ENCODE peak calls at places on chromosome X, in seven cellular contexts. Q, K, C, A, R, T and J are unnamed samples. For H3K36me3, the result is how much of the 10 kb centered on the place peaks cover.

GRCh38 chrX:21487832-21488231 is 113.6 kb downstream of the CNKSR2 start:
- DNase-seq in R (no peak), C (peak), K (peak), Q (no peak), A (no peak), T (no peak), J (no peak)

GRCh38 chrX:105502336-105502735 is 281.8 kb upstream of the TEX13A start:
- DNase-seq in A (no peak), Q (no peak), R (no peak), K (no peak), C (no peak), T (no peak), J (no peak)

GRCh38 chrX:4263005-4263404 is 549.6 kb upstream of the PRKX start:
- DNase-seq in A (no peak), R (no peak), T (no peak), Q (no peak), K (peak), C (no peak), J (peak)

GRCh38 chrX:36462142-36462541 is 542.6 kb downstream of the CFAP47 start:
- DNase-seq in C (no peak), K (peak), A (no peak), R (no peak), T (no peak), Q (no peak), J (no peak)

GRCh38 chrX:123728554-123728953 is 4.3 kb downstream of the THOC2 start:
- DNase-seq in R (no peak), K (no peak), Q (no peak), C (peak), A (no peak), T (no peak), J (no peak)

GRCh38 chrX:54786972-54787371 is 11.1 kb downstream of the ITIH6 start:
- DNase-seq in R (no peak), Q (no peak), T (no peak), K (peak), C (no peak), A (no peak), J (peak)

GRCh38 chrX:106608016-106608415 is 3.8 kb upstream of the RADX start:
- DNase-seq in C (no peak), Q (peak), K (no peak), R (no peak), A (peak), T (no peak), J (no peak)

GRCh38 chrX:119089619-119090018 is 16.8 kb downstream of the CT47C1 start:
- DNase-seq in Q (no peak), A (no peak), K (no peak), R (no peak), C (no peak), T (no peak), J (no peak)

GRCh38 chrX:18424482-18425198 is 768 bp upstream of the CDKL5 start:
- DNase-seq in K (peak), Q (no peak), A (no peak), C (peak), R (peak), T (peak), J (peak)

GRCh38 chrX:86002076-86002896 is 45.1 kb downstream of the CHM start:
- DNase-seq in T (peak), Q (no peak), K (no peak), C (no peak), R (no peak), A (no peak), J (no peak)

GRCh38 chrX:107716045-107716684 is 59.4 kb downstream of the TSC22D3 start:
- DNase-seq in A (peak), T (no peak), K (peak), R (peak), Q (no peak), C (peak), J (no peak)

GRCh38 chrX:66013195-66013816 is 26.6 kb downstream of the VSIG4 start:
- DNase-seq in R (peak), K (no peak), T (no peak), A (no peak), Q (no peak), C (no peak), J (peak)

GRCh38 chrX:134999469-134999868 is 8.7 kb downstream of the SMIM10 start:
- DNase-seq in K (peak), T (no peak), R (no peak), A (no peak), C (peak), Q (no peak), J (peak)

GRCh38 chrX:22310779-22311178 is 38.1 kb downstream of the CBLL2 start:
- DNase-seq in R (no peak), C (peak), Q (no peak), A (no peak), T (no peak), K (no peak), J (no peak)

GRCh38 chrX:63428348-63428747 is 77.2 kb upstream of the SPIN4 start:
- DNase-seq in A (no peak), C (no peak), K (no peak), Q (no peak), T (no peak), R (no peak), J (no peak)

GRCh38 chrX:132692526-132692925 is 203.7 kb upstream of the MBNL3 start:
- DNase-seq in A (no peak), K (no peak), Q (no peak), C (no peak), R (no peak), T (no peak), J (no peak)

GRCh38 chrX:115522955-115523354 is 38.0 kb upstream of the PLS3 start:
- DNase-seq in A (no peak), R (no peak), K (no peak), T (no peak), Q (no peak), C (no peak), J (no peak)

GRCh38 chrX:13226214-13226613 is 93.6 kb downstream of the ATXN3L start:
- DNase-seq in C (no peak), T (no peak), Q (no peak), A (no peak), R (no peak), K (no peak), J (no peak)

GRCh38 chrX:71603618-71604017 is 14.7 kb downstream of the CXCR3 start:
- DNase-seq in Q (no peak), K (no peak), T (no peak), A (no peak), C (no peak), R (no peak), J (no peak)
- H3K36me3 ChIP-seq in Q (under half), K (under half), T (under half), A (under half), C (under half), R (under half), J (under half)

GRCh38 chrX:136879001-136879667 is 1.4 kb downstream of the RBMX start:
- DNase-seq in Q (no peak), T (no peak), C (no peak), A (no peak), R (no peak), K (no peak), J (peak)
- H3K36me3 ChIP-seq in Q (under half), T (under half), C (under half), A (under half), R (under half), K (half or more), J (under half)

DNA sequence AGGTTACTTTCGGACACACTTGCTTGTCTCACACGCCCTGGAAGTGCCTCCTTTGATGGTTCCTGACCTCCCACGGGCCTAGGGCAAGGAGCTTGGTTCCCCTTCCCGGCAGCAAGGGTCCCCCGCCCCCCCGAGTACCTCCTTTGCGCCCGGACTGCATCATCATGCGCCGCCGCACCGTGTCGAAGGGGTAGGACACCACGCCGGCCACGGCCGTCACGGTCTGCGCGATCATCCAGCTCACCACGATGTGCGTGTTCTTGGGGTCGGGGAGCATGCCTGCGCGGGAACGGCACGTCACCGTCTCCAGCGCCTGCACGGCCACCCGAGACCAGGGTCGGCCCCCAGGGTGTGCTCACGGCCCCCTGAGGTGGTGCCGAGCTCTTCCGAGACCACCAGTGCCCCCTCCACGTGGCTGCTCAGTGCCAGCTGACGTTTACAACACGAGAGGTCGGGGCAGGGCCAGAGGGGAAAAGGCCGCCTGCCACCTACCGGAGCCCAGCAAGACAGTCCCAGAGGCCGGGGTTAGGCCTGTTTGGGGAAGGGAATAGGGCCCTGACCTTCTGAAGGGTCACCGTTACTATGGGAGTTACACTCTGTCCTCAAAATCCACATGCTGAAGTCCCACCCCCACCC is 4.7 kb downstream of the SLC25A6 start:
- DNase-seq in Q (no peak), K (no peak), A (no peak), C (no peak), R (no peak), T (no peak), J (no peak)
- H3K36me3 ChIP-seq in Q (half or more), K (half or more), A (half or more), C (under half), R (half or more), T (half or more), J (half or more)

DNA sequence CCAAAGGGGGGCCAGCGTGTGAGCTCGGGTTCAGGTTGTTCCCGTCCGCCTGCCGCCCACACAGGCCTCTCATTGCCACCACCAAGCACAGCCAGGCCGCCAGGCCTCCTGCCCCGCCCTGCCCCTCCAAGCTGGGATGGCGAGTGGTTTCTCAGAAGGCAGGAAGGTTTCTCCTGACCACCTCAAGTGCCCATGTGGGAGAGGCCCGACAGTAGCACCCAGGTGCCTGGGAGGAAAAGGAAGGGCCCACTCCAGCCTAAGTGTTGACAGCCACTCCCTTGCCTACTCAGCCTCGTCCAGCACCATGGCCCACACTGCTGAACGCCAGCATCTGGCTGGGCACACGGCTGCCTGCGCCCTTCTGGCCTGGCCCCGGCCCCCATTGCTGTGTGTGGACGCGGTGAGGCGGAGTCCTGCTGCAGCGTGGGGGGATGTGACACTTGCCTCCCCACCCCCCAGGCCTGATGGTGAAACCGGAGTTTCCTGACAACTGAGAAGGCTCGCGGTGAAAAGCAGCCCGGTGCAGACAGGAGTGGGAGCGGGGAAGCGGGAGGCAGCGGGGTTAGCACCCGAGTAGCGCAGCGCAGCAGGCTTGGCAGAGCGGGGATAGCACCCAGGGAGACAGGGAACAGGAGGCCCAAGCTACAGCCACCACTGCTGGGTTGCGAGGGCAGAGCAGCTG is 19.2 kb downstream of the FLNA start:
- DNase-seq in A (no peak), R (no peak), Q (peak), T (no peak), C (no peak), K (no peak), J (no peak)
- H3K36me3 ChIP-seq in A (half or more), R (under half), Q (half or more), T (half or more), C (under half), K (half or more), J (under half)

GRCh38 chrX:68935362-68935761 is 106.5 kb downstream of the EFNB1 start:
- DNase-seq in T (no peak), Q (no peak), C (no peak), A (no peak), R (no peak), K (no peak), J (no peak)
- H3K36me3 ChIP-seq in T (under half), Q (under half), C (under half), A (under half), R (under half), K (under half), J (under half)

GRCh38 chrX:7789200-7789599 is 53.8 kb upstream of the VCX start:
- DNase-seq in K (no peak), R (no peak), A (no peak), Q (no peak), C (no peak), T (no peak), J (no peak)
- H3K36me3 ChIP-seq in K (under half), R (under half), A (under half), Q (under half), C (under half), T (under half), J (under half)

GRCh38 chrX:40709395-40709794 is 25.9 kb downstream of the MED14 start:
- DNase-seq in T (no peak), Q (no peak), C (no peak), R (no peak), A (no peak), K (no peak), J (no peak)
- H3K36me3 ChIP-seq in T (under half), Q (under half), C (under half), R (under half), A (under half), K (under half), J (under half)